ENCODE peak calls at places on chromosomes 3 and 15, in seven cellular contexts. F is thoracic aorta; P is GM19239; C is AML-193; U is substantia nigra; R is left cardiac atrium; Q is stimulated activated CD8-positive, alpha-beta memory T cell treated with anti-CD3 and anti-CD28 coated beads, Interleukin-2, amount 100 ng/mL, for 1 hour. X is an unnamed sample.

GRCh38 chr15:69116391-69116790 is 44.0 kb upstream of the GLCE start:
- DNase-seq in U (no peak), F (no peak), P (no peak), Q (no peak), R (no peak), C (no peak), X (no peak)

GRCh38 chr15:66047321-66048024 is 178.2 kb downstream of the RAB11A start:
- DNase-seq in U (no peak), Q (no peak), C (no peak), F (no peak), P (no peak), R (no peak), X (no peak)

GRCh38 chr3:170355738-170356595 is 1.5 kb upstream of the SKIL start:
- DNase-seq in Q (no peak), F (no peak), U (no peak), R (peak), P (no peak), C (peak), X (peak)

GRCh38 chr15:74130849-74131617 is 647 bp downstream of the ISLR2 start:
- DNase-seq in Q (no peak), U (no peak), C (no peak), F (no peak), R (no peak), P (no peak), X (no peak)

GRCh38 chr15:75049392-75049791 is 26.0 kb downstream of the PPCDC start:
- DNase-seq in C (no peak), R (peak), P (no peak), F (peak), U (no peak), Q (no peak), X (peak)

GRCh38 chr3:197700095-197700494 is 36.6 kb downstream of the RUBCN start:
- DNase-seq in U (no peak), Q (no peak), R (no peak), F (no peak), P (no peak), C (no peak), X (no peak)

GRCh38 chr3:129313415-129313982 is 34.8 kb downstream of the HMCES start:
- DNase-seq in P (no peak), F (no peak), U (no peak), Q (no peak), C (no peak), R (no peak), X (no peak)

GRCh38 chr15:80233511-80234080 is 18.4 kb downstream of the CTXND1 start:
- DNase-seq in C (no peak), U (no peak), F (no peak), P (no peak), R (no peak), Q (no peak), X (no peak)

GRCh38 chr3:108486910-108487309 is 23.5 kb downstream of the MYH15 start:
- DNase-seq in C (no peak), U (no peak), Q (no peak), F (no peak), P (no peak), R (peak), X (peak)